ENCODE peak calls at places on chromosomes 3 and 15, in five cellular contexts. Z, B, C, R and F are unnamed samples.

GRCh38 chr15:59972241-59972640 is 31.9 kb upstream of the FOXB1 start:
- DNase-seq in Z (no peak), B (no peak), C (no peak), R (no peak), F (no peak)

GRCh38 chr15:88331291-88331690 is 74.8 kb upstream of the NTRK3 start:
- DNase-seq in Z (peak), B (no peak), C (peak), R (peak), F (peak)

GRCh38 chr15:51349156-51349844 is 7.8 kb downstream of the GLDN start:
- DNase-seq in Z (no peak), B (no peak), C (no peak), R (no peak), F (no peak)

GRCh38 chr3:197547618-197548017 is 8.2 kb downstream of the BDH1 start:
- DNase-seq in Z (no peak), B (no peak), C (no peak), R (no peak), F (no peak)

GRCh38 chr15:85019815-85020590 is 38.3 kb downstream of the PDE8A start:
- DNase-seq in Z (no peak), B (no peak), C (no peak), R (no peak), F (no peak)

GRCh38 chr3:55521086-55522060 is 34.3 kb upstream of the WNT5A start:
- DNase-seq in Z (no peak), B (no peak), C (no peak), R (no peak), F (no peak)

GRCh38 chr15:77032052-77032646 is 37.2 kb downstream of the PSTPIP1 start:
- DNase-seq in Z (peak), B (no peak), C (no peak), R (no peak), F (no peak)

GRCh38 chr15:78054971-78055370 is 22.5 kb downstream of the TBC1D2B start:
- DNase-seq in Z (no peak), B (peak), C (no peak), R (no peak), F (no peak)

GRCh38 chr3:15903776-15904720 is 106.3 kb upstream of the ANKRD28 start:
- DNase-seq in Z (no peak), B (no peak), C (no peak), R (no peak), F (no peak)

GRCh38 chr3:61666032-61666431 is 104.7 kb downstream of the PTPRG start:
- DNase-seq in Z (no peak), B (no peak), C (no peak), R (no peak), F (no peak)

GRCh38 chr3:171874879-171875278 is 31.7 kb downstream of the TMEM212 start:
- DNase-seq in Z (no peak), B (no peak), C (no peak), R (no peak), F (no peak)

GRCh38 chr3:59580499-59580898 is 530.7 kb upstream of the CFAP20DC start:
- DNase-seq in Z (no peak), B (no peak), C (no peak), R (no peak), F (no peak)

GRCh38 chr3:115996420-115997108 is 373.3 kb downstream of the GAP43 start:
- DNase-seq in Z (no peak), B (no peak), C (no peak), R (no peak), F (peak)

GRCh38 chr15:74725845-74726773 is 781 bp upstream of the CYP1A1 start:
- DNase-seq in Z (peak), B (peak), C (peak), R (peak), F (no peak)

GRCh38 chr3:173865900-173866498 is 468.5 kb downstream of the NLGN1 start:
- DNase-seq in Z (no peak), B (no peak), C (no peak), R (no peak), F (no peak)

GRCh38 chr3:51968175-51968681 is 974 bp upstream of the PCBP4 start:
- DNase-seq in Z (no peak), B (no peak), C (no peak), R (no peak), F (no peak)

GRCh38 chr15:41575282-41575681 is 16.3 kb downstream of the TYRO3 start:
- DNase-seq in Z (no peak), B (no peak), C (no peak), R (no peak), F (no peak)

GRCh38 chr15:89822951-89823701 is 8.5 kb upstream of the ANPEP start:
- DNase-seq in Z (peak), B (no peak), C (peak), R (no peak), F (no peak)

GRCh38 chr3:45119824-45120614 is 26.2 kb downstream of the CDCP1 start:
- DNase-seq in Z (no peak), B (no peak), C (no peak), R (no peak), F (no peak)

GRCh38 chr3:139378587-139378986 is 10.9 kb downstream of the COPB2 start:
- DNase-seq in Z (no peak), B (no peak), C (no peak), R (no peak), F (no peak)

GRCh38 chr3:122892561-122892960 is 97.7 kb downstream of the SLC49A4 start:
- DNase-seq in Z (no peak), B (no peak), C (no peak), R (no peak), F (no peak)

GRCh38 chr3:81602781-81603180 is 158.7 kb downstream of the GBE1 start:
- DNase-seq in Z (no peak), B (no peak), C (no peak), R (no peak), F (peak)

GRCh38 chr3:127180859-127181258 is 12.1 kb upstream of the PRR23E start:
- DNase-seq in Z (no peak), B (no peak), C (no peak), R (no peak), F (no peak)

GRCh38 chr3:174951498-174951897 is 92.4 kb downstream of the NAALADL2 start:
- DNase-seq in Z (no peak), B (no peak), C (no peak), R (no peak), F (no peak)

GRCh38 chr15:96351801-96352593 is 21.5 kb downstream of the NR2F2 start:
- DNase-seq in Z (no peak), B (no peak), C (no peak), R (peak), F (peak)

GRCh38 chr15:99442268-99442897 is 123.4 kb upstream of the MEF2A start:
- DNase-seq in Z (no peak), B (no peak), C (no peak), R (peak), F (peak)

GRCh38 chr3:70982700-70983140 is 600.8 kb downstream of the FOXP1 start:
- DNase-seq in Z (no peak), B (no peak), C (no peak), R (peak), F (peak)

GRCh38 chr15:77033729-77034619 is 36.9 kb downstream of the TSPAN3 start:
- DNase-seq in Z (peak), B (no peak), C (no peak), R (no peak), F (no peak)

DNA sequence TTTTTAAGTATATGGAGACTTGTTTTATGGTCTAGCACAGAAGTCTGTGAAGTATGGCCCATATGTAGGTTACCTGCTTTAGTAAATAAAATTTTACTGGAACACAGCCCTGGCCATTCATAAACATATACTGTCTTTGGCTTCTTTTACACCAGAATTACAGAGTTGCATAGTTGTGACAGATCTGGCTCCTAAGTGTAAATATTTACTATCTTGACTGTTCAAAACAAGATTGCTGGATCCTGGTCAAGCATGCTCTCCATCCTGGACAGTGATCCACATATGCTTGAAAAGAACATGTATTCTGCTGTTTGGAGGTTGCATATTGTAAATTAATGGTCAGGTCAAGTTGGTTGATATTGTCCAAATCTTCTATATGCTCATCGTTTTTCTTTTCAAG is 57.9 kb downstream of the STT3B start:
- DNase-seq in Z (no peak), B (no peak), C (no peak), R (no peak), F (no peak)
- H3K27ac ChIP-seq in Z (no peak), B (no peak), C (no peak), R (no peak), F (no peak)

DNA sequence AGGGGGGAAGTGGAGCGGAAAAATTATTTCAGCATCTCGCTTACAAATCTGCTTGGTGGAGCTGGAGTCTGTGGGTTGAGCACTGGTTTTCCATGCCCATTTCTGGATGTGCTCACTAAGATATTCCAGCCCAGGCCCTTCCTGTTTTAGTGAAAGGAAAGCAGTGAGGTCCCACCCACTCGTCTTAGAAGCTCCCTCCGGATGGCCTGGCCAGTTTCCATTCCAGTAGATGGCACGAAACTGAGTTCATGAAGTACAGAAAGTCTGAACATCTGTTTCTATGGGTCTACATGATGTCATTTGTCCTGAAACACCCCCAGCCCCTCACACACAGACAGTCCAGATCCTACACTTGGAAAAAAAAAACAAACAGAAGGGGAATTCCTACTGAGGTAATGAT is 31.9 kb upstream of the THSD4 start:
- DNase-seq in Z (no peak), B (no peak), C (no peak), R (peak), F (peak)
- H3K27ac ChIP-seq in Z (peak), B (no peak), C (no peak), R (no peak), F (peak)

GRCh38 chr3:113728661-113729060 is 17.4 kb downstream of the NAA50 start:
- DNase-seq in Z (no peak), B (no peak), C (no peak), R (no peak), F (no peak)
- H3K27ac ChIP-seq in Z (no peak), B (no peak), C (no peak), R (no peak), F (no peak)

GRCh38 chr3:125057186-125057850 is 1.5 kb upstream of the HEG1 start:
- DNase-seq in Z (no peak), B (no peak), C (no peak), R (peak), F (peak)
- H3K27ac ChIP-seq in Z (no peak), B (no peak), C (no peak), R (peak), F (no peak)

GRCh38 chr3:114447950-114448479 is 154.2 kb downstream of the TIGIT start:
- DNase-seq in Z (no peak), B (no peak), C (no peak), R (no peak), F (no peak)

GRCh38 chr3:114451051-114451451 is 157.2 kb downstream of the TIGIT start:
- DNase-seq in Z (no peak), B (no peak), C (no peak), R (no peak), F (no peak)

GRCh38 chr3:114451561-114452018 is 157.8 kb downstream of the TIGIT start:
- DNase-seq in Z (no peak), B (no peak), C (no peak), R (peak), F (peak)

GRCh38 chr3:114449271-114450007 is 155.6 kb downstream of the TIGIT start:
- DNase-seq in Z (no peak), B (no peak), C (no peak), R (no peak), F (no peak)

GRCh38 chr3:114450008-114450596 is 156.3 kb downstream of the TIGIT start:
- DNase-seq in Z (no peak), B (no peak), C (no peak), R (no peak), F (no peak)
- H3K27ac ChIP-seq in Z (no peak), B (no peak), C (no peak), R (no peak), F (no peak)

GRCh38 chr3:24202071-24202470 is 257.0 kb downstream of the NR1D2 start:
- DNase-seq in Z (no peak), B (no peak), C (no peak), R (no peak), F (no peak)
- H3K27ac ChIP-seq in Z (no peak), B (no peak), C (no peak), R (no peak), F (no peak)

DNA sequence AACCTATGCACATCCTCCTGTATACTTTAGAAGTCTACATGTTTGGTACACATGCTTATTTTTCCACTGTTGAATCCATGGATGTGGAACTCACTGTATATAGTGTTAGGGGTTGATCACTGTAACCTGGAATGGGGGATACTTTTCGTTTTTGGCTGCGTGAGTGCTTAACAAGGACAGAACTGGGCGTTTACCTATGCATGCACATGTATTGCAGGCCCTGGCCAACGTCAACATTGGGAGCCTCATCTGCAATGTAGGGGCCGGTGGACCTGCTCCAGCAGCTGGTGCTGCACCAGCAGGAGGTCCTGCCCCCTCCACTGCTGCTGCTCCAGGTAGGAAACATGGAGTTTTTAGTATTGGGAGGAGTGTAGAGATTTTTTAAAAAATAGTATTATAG is 2.3 kb downstream of the RPLP1 start:
- DNase-seq in Z (no peak), B (no peak), C (no peak), R (no peak), F (no peak)
- H3K27ac ChIP-seq in Z (no peak), B (no peak), C (no peak), R (no peak), F (no peak)